ENCODE peak calls at places on chromosomes 3 and 15, in six cellular contexts. Y is sigmoid colon, J is neural progenitor cell, H is GM06990, Q is ovary, G is H7. W is an unnamed sample.

GRCh38 chr15:44782516-44782915 is 46.2 kb downstream of the TRIM69 start:
- DNase-seq in Y (no peak), J (no peak), H (no peak), Q (no peak), G (no peak), W (no peak)

GRCh38 chr3:170420307-170420821 is 1.7 kb downstream of the CLDN11 start:
- DNase-seq in Y (no peak), J (peak; percentile 50), H (no peak), Q (peak; percentile 58), G (peak; percentile 72), W (no peak)

GRCh38 chr15:83846847-83847246 is 192.9 kb downstream of the ADAMTSL3 start:
- DNase-seq in Y (no peak), J (no peak), H (no peak), Q (no peak), G (no peak), W (no peak)

GRCh38 chr3:45593708-45594601 is 596 bp upstream of the LIMD1 start:
- DNase-seq in Y (peak; percentile 81), J (peak; percentile 90), H (peak; percentile 88), Q (peak; percentile 80), G (peak; percentile 97), W (peak; percentile 69)

GRCh38 chr3:101017048-101017447 is 23.8 kb upstream of the ABI3BP start:
- DNase-seq in Y (no peak), J (no peak), H (no peak), Q (no peak), G (no peak), W (no peak)

GRCh38 chr15:26712350-26712749 is 60.5 kb downstream of the GABRB3 start:
- DNase-seq in Y (no peak), J (no peak), H (no peak), Q (no peak), G (no peak), W (no peak)

GRCh38 chr3:150407818-150408231 is 273 bp upstream of the TSC22D2 start:
- DNase-seq in Y (peak; percentile 98), J (no peak), H (no peak), Q (peak; percentile 99), G (peak; percentile 90), W (no peak)

GRCh38 chr15:40115670-40116093 is 7.0 kb upstream of the BMF start:
- DNase-seq in Y (no peak), J (no peak), H (peak; percentile 85), Q (no peak), G (peak; percentile 63), W (no peak)

GRCh38 chr3:126155819-126156218 is 24.6 kb downstream of the ALDH1L1 start:
- DNase-seq in Y (no peak), J (no peak), H (no peak), Q (no peak), G (no peak), W (no peak)

GRCh38 chr3:16060945-16061344 is 113.5 kb upstream of the GALNT15 start:
- DNase-seq in Y (peak; percentile 86), J (no peak), H (no peak), Q (peak; percentile 78), G (no peak), W (no peak)

GRCh38 chr3:67522081-67522480 is 132.3 kb downstream of the SUCLG2 start:
- DNase-seq in Y (no peak), J (no peak), H (no peak), Q (no peak), G (no peak), W (no peak)

GRCh38 chr3:24722106-24722505 is 227.5 kb upstream of the THRB start:
- DNase-seq in Y (no peak), J (no peak), H (no peak), Q (no peak), G (no peak), W (no peak)

GRCh38 chr3:11288021-11288491 is 15.9 kb downstream of the ATG7 start:
- DNase-seq in Y (no peak), J (no peak), H (peak; percentile 29), Q (no peak), G (no peak), W (no peak)

GRCh38 chr15:44695274-44695673 is 15.8 kb downstream of the PATL2 start:
- DNase-seq in Y (no peak), J (no peak), H (no peak), Q (no peak), G (no peak), W (peak; percentile 74)

GRCh38 chr3:124078978-124079911 is 87.3 kb upstream of the ROPN1 start:
- DNase-seq in Y (no peak), J (peak; percentile 75), H (no peak), Q (no peak), G (no peak), W (peak; percentile 19)

GRCh38 chr3:191356586-191357439 is 26.5 kb upstream of the UTS2B start:
- DNase-seq in Y (no peak), J (no peak), H (no peak), Q (no peak), G (no peak), W (no peak)

GRCh38 chr3:129123314-129124060 is 1.9 kb upstream of the RAB43 start:
- DNase-seq in Y (no peak), J (no peak), H (no peak), Q (no peak), G (no peak), W (no peak)

GRCh38 chr3:183592820-183593219 is 37.3 kb upstream of the KLHL6 start:
- DNase-seq in Y (no peak), J (no peak), H (no peak), Q (no peak), G (no peak), W (no peak)

GRCh38 chr3:55583475-55583874 is 96.4 kb upstream of the WNT5A start:
- DNase-seq in Y (peak; percentile 15), J (no peak), H (no peak), Q (no peak), G (no peak), W (no peak)

GRCh38 chr15:42805266-42805665 is 68.3 kb upstream of the CDAN1 start:
- DNase-seq in Y (no peak), J (no peak), H (no peak), Q (no peak), G (no peak), W (no peak)

GRCh38 chr3:28752290-28752689 is 403.7 kb upstream of the AZI2 start:
- DNase-seq in Y (no peak), J (no peak), H (no peak), Q (no peak), G (no peak), W (no peak)

GRCh38 chr3:127043041-127043641 is 60.2 kb downstream of the PLXNA1 start:
- DNase-seq in Y (peak; percentile 36), J (peak; percentile 51), H (no peak), Q (peak; percentile 37), G (peak; percentile 88), W (no peak)

GRCh38 chr3:37243811-37244748 is 69.7 kb upstream of the LRRFIP2 start:
- DNase-seq in Y (peak; percentile 92), J (peak; percentile 89), H (peak; percentile 61), Q (peak; percentile 70), G (peak; percentile 72), W (peak; percentile 69)

GRCh38 chr3:71778353-71778752 is 6.6 kb downstream of the PROK2 start:
- DNase-seq in Y (no peak), J (no peak), H (no peak), Q (no peak), G (no peak), W (no peak)
- H3K27me3 ChIP-seq in Y (peaks cover 42% of the 10 kb centered on the region), J (peaks cover 24% of the 10 kb centered on the region), H (no peaks in the 10 kb centered on the region), Q (no peaks in the 10 kb centered on the region), G (peaks cover 12% of the 10 kb centered on the region), W (no peaks in the 10 kb centered on the region)

DNA sequence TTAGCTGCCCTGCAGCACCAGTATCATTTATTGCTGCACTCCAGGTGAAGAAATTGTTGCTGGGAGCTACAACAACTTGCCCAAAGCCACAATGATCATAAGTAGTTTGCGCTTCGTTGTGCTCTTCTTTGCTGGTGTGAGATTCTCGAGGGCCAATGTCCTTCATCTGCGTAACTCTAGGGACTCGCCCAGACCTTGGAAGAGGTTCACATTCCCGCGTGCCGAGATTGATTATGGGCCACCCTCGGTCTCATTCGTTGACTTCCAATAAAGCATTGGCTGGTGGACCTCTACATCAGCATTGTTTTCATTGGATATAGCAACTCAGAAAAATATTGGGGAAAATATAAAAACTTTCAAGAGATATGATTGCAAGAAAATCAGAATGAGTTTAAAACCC is 424 bp upstream of the PHLDB2 start:
- DNase-seq in Y (no peak), J (peak; percentile 20), H (no peak), Q (no peak), G (no peak), W (no peak)
- H3K4me3 ChIP-seq in Y (peak overlapping the region; percentile 69), J (peak overlapping the region; percentile 80), H (no peak overlapping the region), Q (peak overlapping the region; percentile 88), G (peak overlapping the region; percentile 79), W (peak overlapping the region; percentile 85)

GRCh38 chr15:77851696-77852095 is 219.0 kb upstream of the LINGO1 start:
- DNase-seq in Y (peak; percentile 37), J (no peak), H (no peak), Q (peak; percentile 13), G (no peak), W (no peak)
- H3K27me3 ChIP-seq in Y (no peaks in the 10 kb centered on the region), J (no peaks in the 10 kb centered on the region), H (no peaks in the 10 kb centered on the region), Q (no peaks in the 10 kb centered on the region), G (no peaks in the 10 kb centered on the region), W (no peaks in the 10 kb centered on the region)

DNA sequence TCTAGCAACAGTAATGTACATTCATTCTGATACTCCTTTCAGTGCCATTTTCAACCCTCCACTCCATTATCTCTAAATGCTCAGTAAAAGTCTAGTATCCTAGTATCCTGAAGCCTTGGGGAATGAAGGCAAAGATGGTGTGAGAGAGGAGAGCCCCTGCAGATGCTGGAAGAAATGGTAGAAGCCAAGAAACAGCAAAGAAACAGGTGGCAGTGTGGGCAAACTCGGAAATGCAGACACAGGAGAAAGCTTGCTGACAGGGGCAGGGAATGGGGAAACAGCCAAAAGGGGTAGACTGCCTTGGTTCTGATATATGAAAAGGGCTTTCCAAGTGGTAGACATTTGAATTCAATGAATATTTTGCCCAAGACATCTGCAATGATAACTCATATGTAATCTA is 34.2 kb upstream of the CASR start:
- DNase-seq in Y (no peak), J (no peak), H (no peak), Q (no peak), G (peak; percentile 10), W (no peak)
- H3K4me3 ChIP-seq in Y (no peak overlapping the region), J (no peak overlapping the region), H (no peak overlapping the region), Q (no peak overlapping the region), G (no peak overlapping the region), W (no peak overlapping the region)

GRCh38 chr15:89751748-89752147 is 699 bp upstream of the MESP1 start:
- DNase-seq in Y (no peak), J (no peak), H (no peak), Q (no peak), G (no peak), W (no peak)
- H3K27me3 ChIP-seq in Y (no peaks in the 10 kb centered on the region), J (peaks cover 85% of the 10 kb centered on the region), H (peaks cover 2% of the 10 kb centered on the region), Q (no peaks in the 10 kb centered on the region), G (peaks cover 53% of the 10 kb centered on the region), W (no peaks in the 10 kb centered on the region)

DNA sequence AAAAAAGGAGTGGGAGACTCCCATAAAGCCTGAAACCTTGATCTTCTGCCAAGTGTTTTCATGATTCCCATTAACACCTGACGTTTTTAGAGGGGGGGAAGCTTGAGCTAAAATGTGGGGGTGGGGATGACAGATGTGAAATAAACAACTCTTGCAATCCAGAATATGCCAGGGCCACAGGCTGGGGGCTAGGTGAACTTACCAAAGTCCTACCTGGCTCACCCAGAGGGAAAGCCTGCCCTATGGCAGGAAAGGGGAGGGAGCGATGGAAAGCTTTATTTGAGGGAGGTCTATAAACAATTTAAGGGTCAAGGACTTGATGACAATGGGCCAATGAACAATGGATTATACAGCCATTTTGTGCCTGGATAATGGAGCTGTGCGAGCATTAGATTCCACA is 108.3 kb downstream of the LRIG1 start:
- DNase-seq in Y (peak; percentile 43), J (no peak), H (no peak), Q (no peak), G (no peak), W (no peak)
- H3K4me3 ChIP-seq in Y (no peak overlapping the region), J (no peak overlapping the region), H (no peak overlapping the region), Q (no peak overlapping the region), G (no peak overlapping the region), W (no peak overlapping the region)

GRCh38 chr15:63380828-63381282 is 791 bp downstream of the CA12 start:
- DNase-seq in Y (no peak), J (no peak), H (no peak), Q (no peak), G (no peak), W (no peak)
- H3K27me3 ChIP-seq in Y (no peaks in the 10 kb centered on the region), J (peaks cover 58% of the 10 kb centered on the region), H (no peaks in the 10 kb centered on the region), Q (no peaks in the 10 kb centered on the region), G (peaks cover 24% of the 10 kb centered on the region), W (no peaks in the 10 kb centered on the region)

W was measured in WERI-Rb-1.